ENCODE peak calls at places on chromosome 15, in five cellular contexts. F is tibial artery; G is left ventricle myocardium inferior; W is naive thymus-derived CD4-positive, alpha-beta T cell; B is astrocyte of the cerebellum. E is an unnamed sample.

GRCh38 chr15:48710952-48711495 is 65.5 kb upstream of the FBN1 start:
- DNase-seq in B (no peak), W (no peak), F (no peak), G (no peak), E (no peak)

GRCh38 chr15:69795601-69796000 is 302.1 kb downstream of the TLE3 start:
- DNase-seq in W (no peak), G (no peak), F (peak), B (no peak), E (no peak)

GRCh38 chr15:62770752-62771151 is 271.8 kb upstream of the TPM1 start:
- DNase-seq in G (no peak), B (peak), W (no peak), F (no peak), E (no peak)

GRCh38 chr15:90001062-90001682 is at the start of gene ZNF710:
- DNase-seq in B (peak), F (peak), W (peak), G (peak), E (peak)

GRCh38 chr15:34927726-34928125 is 41.8 kb downstream of the AQR start:
- DNase-seq in G (no peak), F (no peak), B (no peak), W (no peak), E (no peak)

GRCh38 chr15:70093481-70094309 is 4.0 kb downstream of the TLE3 start:
- DNase-seq in G (no peak), F (peak), W (no peak), B (peak), E (no peak)

GRCh38 chr15:63819645-63820044 is 14.1 kb downstream of the HERC1 start:
- DNase-seq in F (no peak), G (no peak), W (no peak), B (no peak), E (no peak)

GRCh38 chr15:91469627-91470567 is 369.8 kb downstream of the SV2B start:
- DNase-seq in W (peak), F (no peak), G (no peak), B (no peak), E (no peak)

GRCh38 chr15:101679861-101680260 is 27.7 kb upstream of the TM2D3 start:
- DNase-seq in G (no peak), B (no peak), F (no peak), W (no peak), E (no peak)

GRCh38 chr15:56936929-56937328 is 18.5 kb downstream of the TCF12 start:
- DNase-seq in W (no peak), B (no peak), G (no peak), F (no peak), E (no peak)

GRCh38 chr15:95687686-95688085 is 642.8 kb upstream of the NR2F2 start:
- DNase-seq in G (no peak), W (no peak), B (no peak), F (no peak), E (no peak)

GRCh38 chr15:64163662-64164362 is 990 bp upstream of the PPIB start:
- DNase-seq in B (no peak), W (no peak), F (no peak), G (no peak), E (no peak)

GRCh38 chr15:65182538-65182937 is 2.6 kb downstream of the CLPX start:
- DNase-seq in F (no peak), B (no peak), G (no peak), W (no peak), E (no peak)
- H3K4me3 ChIP-seq in F (peak), B (no peak), G (peak), W (no peak), E (no peak)

GRCh38 chr15:52181938-52182780 is 9.0 kb downstream of the GNB5 start:
- DNase-seq in F (no peak), W (no peak), B (no peak), G (no peak), E (no peak)

GRCh38 chr15:52180851-52181450 is 10.2 kb downstream of the GNB5 start:
- DNase-seq in G (no peak), W (no peak), F (no peak), B (no peak), E (no peak)

GRCh38 chr15:52179278-52180195 is 11.7 kb downstream of the GNB5 start:
- DNase-seq in W (peak), B (peak), F (peak), G (peak), E (peak)

GRCh38 chr15:52178765-52179164 is 12.4 kb downstream of the GNB5 start:
- DNase-seq in W (no peak), G (no peak), F (no peak), B (no peak), E (no peak)

GRCh38 chr15:52180196-52180835 is 10.9 kb downstream of the GNB5 start:
- DNase-seq in B (no peak), W (peak), F (no peak), G (no peak), E (no peak)
- H3K4me3 ChIP-seq in B (peak), W (peak), F (peak), G (peak), E (peak)

GRCh38 chr15:75750261-75751050 is 37.8 kb upstream of the CSPG4 start:
- DNase-seq in W (no peak), G (no peak), F (peak), B (no peak), E (no peak)

GRCh38 chr15:75751901-75752300 is 39.3 kb upstream of the CSPG4 start:
- DNase-seq in G (no peak), B (no peak), W (no peak), F (peak), E (no peak)

GRCh38 chr15:75749820-75750219 is 37.2 kb upstream of the CSPG4 start:
- DNase-seq in W (no peak), B (no peak), G (no peak), F (peak), E (no peak)

GRCh38 chr15:75753145-75753544 is 40.5 kb upstream of the CSPG4 start:
- DNase-seq in B (no peak), F (peak), G (no peak), W (no peak), E (no peak)

GRCh38 chr15:75751116-75751875 is 38.6 kb upstream of the CSPG4 start:
- DNase-seq in F (peak), W (no peak), G (no peak), B (no peak), E (no peak)
- H3K4me3 ChIP-seq in F (no peak), W (no peak), G (no peak), B (no peak), E (no peak)

DNA sequence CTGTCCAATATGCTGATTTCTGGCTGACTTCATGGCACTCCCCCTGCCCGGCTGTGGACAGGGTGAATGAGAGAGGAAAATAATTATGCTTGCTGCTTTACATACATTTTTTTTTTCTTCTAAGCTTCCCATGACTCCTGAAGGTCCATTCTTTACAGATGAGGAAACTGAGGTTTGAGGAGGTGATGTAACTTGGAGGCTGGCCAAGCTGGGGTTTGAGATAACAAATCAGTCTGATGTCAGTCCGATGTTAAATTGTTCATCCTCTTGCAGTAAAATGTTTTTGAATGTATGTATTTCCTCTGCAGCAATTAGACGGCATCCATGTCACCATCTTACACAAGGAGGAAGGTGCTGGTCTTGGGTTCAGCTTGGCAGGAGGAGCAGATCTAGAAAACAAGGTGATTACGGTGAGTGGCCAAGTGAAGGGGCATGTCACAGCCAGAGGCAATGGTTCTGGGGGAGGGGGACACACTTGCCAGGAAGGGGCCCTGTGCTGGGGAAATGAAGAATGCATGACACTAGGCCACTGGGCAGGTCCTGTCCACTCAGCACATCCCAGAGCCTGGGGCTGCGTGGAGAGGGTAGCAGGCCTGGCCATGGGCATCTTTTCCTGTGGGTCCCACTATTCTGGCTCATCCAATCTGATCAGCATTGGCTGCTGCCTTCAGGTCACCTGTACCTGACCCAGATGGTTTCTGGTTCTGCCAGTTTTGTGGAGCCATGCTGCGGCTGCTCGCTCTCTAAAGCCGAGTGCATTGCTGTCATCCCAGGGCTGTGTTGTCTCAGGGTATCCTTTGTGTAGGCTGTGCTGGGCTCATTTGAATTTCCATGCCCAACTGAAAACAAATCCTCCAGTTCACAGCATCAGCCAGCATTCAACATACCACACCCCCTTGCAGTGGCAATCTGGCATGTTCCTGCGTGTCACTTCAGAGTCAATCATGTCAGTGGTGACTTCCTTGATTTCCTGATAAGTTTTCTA is 20.4 kb downstream of the STARD5 start:
- DNase-seq in B (no peak), F (no peak), W (peak), G (no peak), E (no peak)
- H3K4me3 ChIP-seq in B (no peak), F (no peak), W (peak), G (no peak), E (no peak)

GRCh38 chr15:40925495-40925862 is 3.7 kb upstream of the DLL4 start:
- DNase-seq in G (no peak), F (no peak), W (no peak), B (no peak), E (no peak)

GRCh38 chr15:40928351-40928974 is 677 bp upstream of the DLL4 start:
- DNase-seq in G (no peak), W (no peak), F (no peak), B (no peak), E (peak)

GRCh38 chr15:40926659-40927496 is 2.3 kb upstream of the DLL4 start:
- DNase-seq in B (no peak), F (no peak), W (no peak), G (no peak), E (no peak)

GRCh38 chr15:40927497-40928346 is 1.4 kb upstream of the DLL4 start:
- DNase-seq in G (no peak), F (no peak), W (no peak), B (no peak), E (peak)

GRCh38 chr15:40925863-40926658 is 3.1 kb upstream of the DLL4 start:
- DNase-seq in W (no peak), F (no peak), B (no peak), G (no peak), E (peak)
- H3K4me3 ChIP-seq in W (peak), F (no peak), B (peak), G (peak), E (peak)

GRCh38 chr15:40443255-40443654 is 2.5 kb downstream of the BAHD1 start:
- DNase-seq in G (no peak), B (no peak), F (no peak), W (no peak), E (no peak)
- H3K4me3 ChIP-seq in G (no peak), B (no peak), F (no peak), W (no peak), E (no peak)

DNA sequence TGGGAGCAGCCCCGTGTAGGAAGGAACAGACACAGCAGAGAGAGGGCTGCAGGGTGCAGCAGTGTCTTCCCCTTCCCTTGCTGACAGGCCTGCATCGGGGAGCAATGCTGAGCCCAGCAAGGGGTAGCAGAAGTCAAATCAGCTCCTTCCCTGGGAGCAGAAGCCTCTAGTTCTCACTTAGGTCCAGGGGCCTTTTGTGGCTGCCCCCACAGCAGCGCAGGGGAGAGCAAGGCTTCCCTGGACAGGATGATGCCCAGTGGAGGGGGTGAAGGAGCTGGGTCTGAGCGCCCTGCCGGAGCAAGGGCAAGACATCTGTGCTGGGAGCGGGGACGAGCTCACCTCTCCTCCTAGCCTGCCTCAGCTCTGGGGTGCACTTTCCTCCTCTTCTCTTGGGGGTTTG is 827 bp downstream of the PLCB2 start:
- DNase-seq in B (no peak), G (no peak), F (no peak), W (no peak), E (no peak)
- H3K4me3 ChIP-seq in B (no peak), G (peak), F (peak), W (peak), E (peak)

DNA sequence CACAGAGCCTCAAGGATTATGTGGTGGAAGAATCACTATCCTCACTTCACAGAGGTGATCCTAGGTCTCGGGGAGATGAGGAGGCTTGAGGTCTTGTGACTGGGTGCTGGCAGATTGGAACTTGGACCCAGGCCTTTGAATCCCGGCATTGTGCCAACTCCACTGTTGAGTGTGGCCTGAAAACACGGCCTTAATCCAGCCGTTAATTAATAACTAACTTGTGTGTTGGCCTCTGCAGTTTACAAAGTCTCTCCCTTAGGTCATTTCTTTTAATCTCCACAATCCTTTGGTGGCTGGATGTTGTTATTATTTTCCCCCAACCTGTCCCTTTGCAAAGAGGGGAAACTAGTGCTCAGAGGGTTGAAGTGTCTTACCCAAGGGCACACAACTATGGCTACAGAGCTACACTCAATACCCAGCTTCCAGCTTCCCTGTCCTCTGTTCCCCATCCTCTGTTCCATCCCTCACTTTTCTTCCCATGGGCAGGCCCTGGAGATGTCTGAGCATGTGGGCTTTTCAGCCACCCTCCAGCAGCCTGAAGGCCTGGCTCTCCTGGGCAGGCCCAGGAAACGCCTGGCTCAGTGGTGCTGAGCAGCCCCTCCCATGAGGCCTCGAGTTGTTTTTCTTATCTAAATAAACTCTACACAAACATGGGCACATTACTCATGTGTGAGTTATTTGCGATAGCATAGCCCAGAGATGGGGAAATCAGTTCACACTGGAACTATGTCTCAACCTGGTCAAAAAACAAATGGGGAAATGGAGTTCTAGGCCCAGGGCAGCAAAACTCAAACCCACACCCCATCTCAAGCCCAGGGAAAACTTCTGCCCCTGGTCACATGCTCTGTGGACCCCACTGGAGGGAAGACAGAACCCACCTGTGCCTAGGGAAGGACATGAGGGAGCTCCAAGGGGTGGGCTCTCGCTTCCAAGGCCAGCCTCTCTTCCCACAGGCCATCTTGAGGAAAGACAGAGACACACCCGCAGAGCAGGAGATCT is 16.8 kb upstream of the SMAD3 start:
- DNase-seq in G (peak), B (no peak), W (no peak), F (peak), E (no peak)
- H3K4me3 ChIP-seq in G (no peak), B (no peak), W (no peak), F (no peak), E (no peak)

GRCh38 chr15:38130739-38131498 is 121.7 kb upstream of the SPRED1 start:
- DNase-seq in F (peak), B (peak), G (peak), W (no peak), E (peak)

GRCh38 chr15:38129531-38130199 is 123.0 kb upstream of the SPRED1 start:
- DNase-seq in G (peak), B (peak), F (peak), W (no peak), E (no peak)

GRCh38 chr15:38130200-38130567 is 122.5 kb upstream of the SPRED1 start:
- DNase-seq in F (no peak), G (no peak), W (no peak), B (no peak), E (no peak)

GRCh38 chr15:38127306-38127731 is 125.3 kb upstream of the SPRED1 start:
- DNase-seq in B (no peak), W (no peak), F (no peak), G (no peak), E (no peak)

DNA sequence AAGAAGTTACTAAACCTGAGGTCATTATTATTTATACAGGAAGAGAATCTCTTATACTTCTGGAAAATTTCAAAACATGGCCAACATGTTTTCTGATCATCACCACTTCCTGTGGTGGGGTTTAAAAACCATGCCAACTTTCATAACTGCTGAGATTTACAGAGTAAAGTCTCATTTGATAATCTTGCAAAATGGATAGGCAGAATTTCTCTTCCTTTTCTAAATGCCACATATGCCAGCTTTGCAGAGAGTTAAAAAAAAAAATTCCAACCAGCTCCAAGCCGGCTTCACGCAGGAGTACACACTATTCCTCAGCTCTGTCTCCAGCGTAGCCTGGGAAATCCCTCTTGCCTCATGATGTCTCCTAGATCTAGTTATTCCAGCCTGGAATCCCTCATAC is 124.2 kb upstream of the SPRED1 start:
- DNase-seq in W (no peak), B (no peak), G (no peak), F (no peak), E (no peak)
- H3K4me3 ChIP-seq in W (no peak), B (no peak), G (no peak), F (no peak), E (no peak)

E was measured in WERI-Rb-1.